ENCODE peak calls at places on chromosome 17, in five cellular contexts. A is activated T-cell treated with anti-CD3 and anti-CD28 coated beads for 1 hour, Y is lower lobe of right lung, M is H54, J is Daoy. E is an unnamed sample.

GRCh38 chr17:21573961-21574610 is 118.2 kb upstream of the KCNJ18 start:
- DNase-seq in Y (peak; percentile 66), A (peak; percentile 26), M (no peak), J (no peak), E (no peak)

GRCh38 chr17:79619196-79619595 is 8.3 kb upstream of the RBFOX3 start:
- DNase-seq in J (no peak), Y (peak; percentile 11), M (no peak), A (no peak), E (no peak)

GRCh38 chr17:50153650-50154575 is 3.4 kb upstream of the PPP1R9B start:
- DNase-seq in Y (no peak), J (no peak), M (no peak), A (no peak), E (no peak)

GRCh38 chr17:17942846-17943245 is 29.4 kb downstream of the TOM1L2 start:
- DNase-seq in Y (no peak), J (peak; percentile 49), M (no peak), A (no peak), E (peak; percentile 42)

GRCh38 chr17:6591599-6592158 is 35.3 kb upstream of the PITPNM3 start:
- DNase-seq in J (peak; percentile 29), A (no peak), Y (no peak), M (peak; percentile 24), E (no peak)

GRCh38 chr17:66580178-66580577 is 254.7 kb upstream of the CACNG5 start:
- DNase-seq in Y (peak; percentile 58), M (peak; percentile 34), A (no peak), J (no peak), E (no peak)

GRCh38 chr17:64024781-64025731 is 4.6 kb upstream of the ICAM2 start:
- DNase-seq in M (no peak), A (peak; percentile 27), J (no peak), Y (no peak), E (no peak)

GRCh38 chr17:48037036-48037881 is at the start of gene COPZ2:
- DNase-seq in M (no peak), A (peak; percentile 51), Y (peak; percentile 81), J (peak; percentile 54), E (peak; percentile 51)

GRCh38 chr17:2821868-2822267 is 25.6 kb downstream of the RAP1GAP2 start:
- DNase-seq in M (no peak), J (no peak), Y (no peak), A (no peak), E (no peak)

GRCh38 chr17:32783602-32784001 is 93.3 kb downstream of the MYO1D start:
- DNase-seq in A (no peak), M (peak; percentile 1), J (peak; percentile 29), Y (no peak), E (peak; percentile 81)

GRCh38 chr17:11334493-11334892 is 93.5 kb downstream of the SHISA6 start:
- DNase-seq in Y (no peak), A (no peak), M (no peak), J (no peak), E (no peak)

GRCh38 chr17:60586288-60586974 is 13.6 kb upstream of the PPM1D start:
- DNase-seq in M (no peak), J (no peak), Y (no peak), A (no peak), E (no peak)

GRCh38 chr17:40021471-40021961 is 6.3 kb downstream of the CSF3 start:
- DNase-seq in A (no peak), Y (no peak), M (peak; percentile 96), J (peak; percentile 96), E (no peak)

E was measured in SW480.